ENCODE peak calls at places on chromosomes 11 and 22, in four cellular contexts. O is GM06990, M is GM23338, W is transverse colon. C is an unnamed sample.

GRCh38 chr11:10885703-10886363 is 28.0 kb upstream of the ZBED5 start:
- DNase-seq in W (no peak), M (no peak), O (no peak), C (no peak)

GRCh38 chr11:62233730-62234129 is 8.3 kb upstream of the SCGB1D2 start:
- DNase-seq in M (no peak), O (no peak), W (no peak), C (no peak)

GRCh38 chr11:61507962-61508824 is at the start of gene LRRC10B:
- DNase-seq in O (no peak), M (peak), W (peak), C (no peak)

GRCh38 chr11:11849127-11849746 is 7.5 kb downstream of the USP47 start:
- DNase-seq in O (no peak), M (peak), W (peak), C (no peak)

GRCh38 chr11:125166347-125166841 is 1.8 kb downstream of the PKNOX2 start:
- DNase-seq in O (no peak), M (peak), W (no peak), C (no peak)

GRCh38 chr11:68584097-68584496 is 100.2 kb upstream of the GAL start:
- DNase-seq in M (peak), W (peak), O (peak), C (peak)

GRCh38 chr11:27621440-27622161 is 78.7 kb downstream of the BDNF start:
- DNase-seq in O (no peak), W (no peak), M (no peak), C (no peak)

GRCh38 chr11:17473071-17473744 is 3.4 kb downstream of the ABCC8 start:
- DNase-seq in W (no peak), M (peak), O (no peak), C (no peak)

GRCh38 chr11:10601722-10602281 is 33.3 kb upstream of the LYVE1 start:
- DNase-seq in M (no peak), W (no peak), O (no peak), C (no peak)

GRCh38 chr22:31339148-31339832 is 6.9 kb downstream of the PATZ1 start:
- DNase-seq in M (no peak), W (no peak), O (no peak), C (no peak)

GRCh38 chr22:40414306-40414705 is 43.9 kb downstream of the SGSM3 start:
- DNase-seq in M (no peak), W (no peak), O (no peak), C (no peak)

GRCh38 chr22:39419911-39420310 is 20.3 kb downstream of the TAB1 start:
- DNase-seq in M (no peak), W (no peak), O (no peak), C (no peak)

GRCh38 chr22:44031111-44031963 is 7.2 kb downstream of the PARVB start:
- DNase-seq in O (no peak), W (no peak), M (no peak), C (no peak)

GRCh38 chr11:12599408-12600143 is 74.6 kb upstream of the TEAD1 start:
- DNase-seq in M (peak), W (peak), O (peak), C (no peak)

GRCh38 chr22:20573176-20573829 is 65.9 kb downstream of the MED15 start:
- DNase-seq in O (no peak), W (no peak), M (no peak), C (no peak)

GRCh38 chr11:75468534-75469340 is 35.7 kb upstream of the KLHL35 start:
- DNase-seq in W (peak), M (no peak), O (no peak), C (no peak)

GRCh38 chr11:94142308-94143277 is 14.0 kb downstream of the PANX1 start:
- DNase-seq in M (no peak), W (no peak), O (no peak), C (no peak)

GRCh38 chr11:76623884-76624419 is 46.6 kb downstream of the LRRC32 start:
- DNase-seq in M (no peak), W (no peak), O (no peak), C (no peak)

GRCh38 chr22:41539146-41540005 is 4.9 kb downstream of the POLR3H start:
- DNase-seq in O (no peak), W (no peak), M (no peak), C (no peak)

GRCh38 chr11:98967005-98967404 is 53.7 kb upstream of the CNTN5 start:
- DNase-seq in O (no peak), W (no peak), M (no peak), C (no peak)

GRCh38 chr11:74377689-74378088 is 20.5 kb downstream of the PGM2L1 start:
- DNase-seq in W (no peak), M (no peak), O (no peak), C (no peak)

GRCh38 chr11:63639195-63639832 is 25.1 kb upstream of the PLAAT3 start:
- DNase-seq in O (no peak), M (peak), W (no peak), C (no peak)

GRCh38 chr11:122779047-122779629 is 59.2 kb upstream of the CRTAM start:
- DNase-seq in W (no peak), M (no peak), O (no peak), C (no peak)

GRCh38 chr22:38504731-38505594 is 1.1 kb downstream of the DDX17 start:
- DNase-seq in M (peak), W (peak), O (peak), C (peak)

GRCh38 chr22:16956290-16956689 is 51.7 kb downstream of the GAB4 start:
- DNase-seq in O (no peak), M (no peak), W (no peak), C (no peak)

GRCh38 chr22:40325315-40325714 is 21.0 kb upstream of the ADSL start:
- DNase-seq in O (no peak), M (no peak), W (no peak), C (no peak)

GRCh38 chr22:38467904-38468760 is at the start of gene KDELR3:
- DNase-seq in M (peak), W (peak), O (peak), C (no peak)

GRCh38 chr11:24406389-24406788 is 90.5 kb upstream of the LUZP2 start:
- DNase-seq in M (peak), W (no peak), O (no peak), C (no peak)

GRCh38 chr11:130700092-130700491 is 216.2 kb downstream of the SNX19 start:
- DNase-seq in M (no peak), W (no peak), O (no peak), C (no peak)

GRCh38 chr11:117045196-117045595 is 53.0 kb downstream of the SIK3 start:
- DNase-seq in O (no peak), M (peak), W (peak), C (no peak)

GRCh38 chr11:40679276-40679675 is 780.2 kb downstream of the LRRC4C start:
- DNase-seq in O (no peak), W (no peak), M (peak), C (no peak)

GRCh38 chr11:124644426-124645280 is 22.0 kb downstream of the TBRG1 start:
- DNase-seq in O (no peak), W (peak), M (peak), C (no peak)

GRCh38 chr22:22410121-22410520 is 98.4 kb downstream of the ZNF280B start:
- DNase-seq in W (peak), M (no peak), O (peak), C (no peak)

GRCh38 chr22:22410677-22411076 is 97.9 kb downstream of the ZNF280B start:
- DNase-seq in O (no peak), W (no peak), M (no peak), C (no peak)

GRCh38 chr22:22408269-22408668 is 100.3 kb downstream of the ZNF280B start:
- DNase-seq in W (no peak), M (no peak), O (no peak), C (no peak)

GRCh38 chr22:22407061-22407460 is 101.5 kb downstream of the ZNF280B start:
- DNase-seq in W (no peak), M (no peak), O (no peak), C (no peak)

GRCh38 chr22:22408731-22409696 is 99.5 kb downstream of the ZNF280B start:
- DNase-seq in O (peak), W (peak), M (peak), C (no peak)
- TF ChIP-seq CTCF in O (peak), W (no peak), M (peak), C (peak)

GRCh38 chr11:29018631-29019030 is 910.4 kb downstream of the METTL15 start:
- DNase-seq in O (no peak), W (no peak), M (no peak), C (no peak)
- TF ChIP-seq CTCF in O (no peak), W (no peak), M (no peak), C (no peak)

DNA sequence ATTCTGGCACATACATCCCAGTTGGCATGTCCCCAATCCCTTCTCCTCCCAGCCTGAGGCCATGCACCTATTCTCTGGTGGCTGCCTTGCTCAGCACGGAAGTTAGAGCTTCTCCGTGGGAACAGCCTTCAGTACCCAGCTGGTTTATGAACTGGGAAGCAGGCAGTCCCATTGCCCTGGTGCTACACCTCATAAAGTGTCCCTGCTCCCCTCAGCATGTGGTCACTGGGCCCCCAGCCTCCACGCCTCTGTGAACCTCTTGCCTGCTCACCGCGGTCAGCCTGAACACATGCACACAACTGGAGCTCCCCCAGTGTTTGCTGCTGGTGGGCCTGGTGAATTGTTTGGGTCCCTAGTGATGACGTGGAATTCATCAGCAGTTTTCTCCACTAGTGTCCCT is 140.0 kb upstream of the PLET1 start:
- DNase-seq in M (no peak), W (no peak), O (no peak), C (no peak)
- TF ChIP-seq CTCF in M (no peak), W (no peak), O (no peak), C (no peak)

GRCh38 chr11:44565008-44565745 is at the start of gene CD82:
- DNase-seq in W (peak), O (peak), M (peak), C (peak)
- TF ChIP-seq CTCF in W (no peak), O (peak), M (no peak), C (peak)

GRCh38 chr11:118286545-118286944 is 18.0 kb upstream of the CD3E start:
- DNase-seq in M (no peak), W (no peak), O (no peak), C (no peak)
- TF ChIP-seq CTCF in M (no peak), W (no peak), O (no peak), C (no peak)

C was measured in GM12864.